ENCODE peak calls at places on chromosomes 2 and 18, in four cellular contexts. I is cardiac muscle cell, M is AG09319, A is heart right ventricle. Q is an unnamed sample.

GRCh38 chr2:27296466-27296865 is 11.8 kb downstream of the UCN start:
- DNase-seq in I (no peak), M (peak; percentile 5), A (no peak), Q (peak; percentile 30)

GRCh38 chr2:182406221-182406620 is 20.6 kb downstream of the PDE1A start:
- DNase-seq in I (no peak), M (no peak), A (no peak), Q (no peak)

GRCh38 chr18:48592540-48592939 is 53.7 kb downstream of the CTIF start:
- DNase-seq in I (no peak), M (no peak), A (no peak), Q (no peak)

GRCh38 chr2:167905668-167906067 is 341.7 kb downstream of the STK39 start:
- DNase-seq in I (no peak), M (no peak), A (no peak), Q (no peak)

GRCh38 chr2:135255208-135255607 is 203.1 kb downstream of the RAB3GAP1 start:
- DNase-seq in I (no peak), M (no peak), A (no peak), Q (no peak)

GRCh38 chr2:234363011-234363487 is 133.8 kb downstream of the ARL4C start:
- DNase-seq in I (no peak), M (no peak), A (no peak), Q (peak; percentile 60)

GRCh38 chr18:36519358-36519757 is 221.8 kb downstream of the FHOD3 start:
- DNase-seq in I (no peak), M (no peak), A (no peak), Q (no peak)

GRCh38 chr18:49021433-49022129 is 70.8 kb upstream of the SMAD7 start:
- DNase-seq in I (peak; percentile 41), M (no peak), A (peak; percentile 35), Q (peak; percentile 58)

GRCh38 chr2:37774976-37775907 is 103.8 kb upstream of the CDC42EP3 start:
- DNase-seq in I (no peak), M (no peak), A (no peak), Q (no peak)

GRCh38 chr2:52659536-52659935 is 1108.1 kb upstream of the CHAC2 start:
- DNase-seq in I (no peak), M (no peak), A (no peak), Q (no peak)

GRCh38 chr2:127105656-127106456 is 1.1 kb downstream of the BIN1 start:
- DNase-seq in I (peak; percentile 47), M (no peak), A (no peak), Q (peak; percentile 59)

GRCh38 chr2:120546865-120547390 is 188.7 kb upstream of the GLI2 start:
- DNase-seq in I (no peak), M (no peak), A (no peak), Q (no peak)
- TF ChIP-seq CTCF in I (no peak), M (no peak), A (no peak), Q (no peak)

DNA sequence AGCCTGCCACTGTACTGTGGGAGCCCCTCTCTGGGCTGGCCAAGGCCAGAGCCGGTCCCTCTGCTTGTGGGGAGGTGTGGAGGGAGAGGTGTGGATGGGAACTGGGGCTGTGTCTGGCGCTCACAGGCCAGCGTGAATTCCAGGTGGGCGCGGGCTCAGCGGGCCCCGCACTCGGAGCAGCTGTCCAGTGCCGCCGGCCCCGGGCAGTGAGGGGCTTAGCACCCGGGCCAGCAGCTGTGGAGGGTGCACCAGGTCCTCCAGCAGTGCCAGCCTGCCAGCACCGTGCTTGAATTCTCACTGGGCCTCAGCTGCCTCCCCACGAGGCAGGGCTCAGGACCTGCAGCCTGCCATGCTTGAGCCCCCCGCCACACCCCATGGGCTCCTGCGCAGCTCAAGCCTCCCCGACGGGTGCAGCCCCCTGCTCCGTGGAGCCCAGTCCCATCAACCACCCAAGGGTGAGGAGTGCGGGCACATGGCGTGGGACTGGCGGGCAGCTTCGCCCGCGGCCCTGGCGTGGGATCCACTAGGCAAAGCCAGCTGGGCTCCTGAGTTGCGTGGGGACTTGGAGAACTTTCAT is 69.5 kb upstream of the ABCA12 start:
- DNase-seq in I (no peak), M (no peak), A (no peak), Q (no peak)
- TF ChIP-seq CTCF in I (no peak), M (no peak), A (no peak), Q (no peak)

GRCh38 chr18:44323125-44323524 is 357.6 kb upstream of the SETBP1 start:
- DNase-seq in I (no peak), M (no peak), A (no peak), Q (no peak)

GRCh38 chr18:44324361-44324760 is 356.3 kb upstream of the SETBP1 start:
- DNase-seq in I (no peak), M (no peak), A (no peak), Q (no peak)

GRCh38 chr18:44321868-44322590 is 358.7 kb upstream of the SETBP1 start:
- DNase-seq in I (no peak), M (no peak), A (no peak), Q (no peak)

GRCh38 chr18:44320619-44321460 is 359.8 kb upstream of the SETBP1 start:
- DNase-seq in I (no peak), M (no peak), A (no peak), Q (no peak)

DNA sequence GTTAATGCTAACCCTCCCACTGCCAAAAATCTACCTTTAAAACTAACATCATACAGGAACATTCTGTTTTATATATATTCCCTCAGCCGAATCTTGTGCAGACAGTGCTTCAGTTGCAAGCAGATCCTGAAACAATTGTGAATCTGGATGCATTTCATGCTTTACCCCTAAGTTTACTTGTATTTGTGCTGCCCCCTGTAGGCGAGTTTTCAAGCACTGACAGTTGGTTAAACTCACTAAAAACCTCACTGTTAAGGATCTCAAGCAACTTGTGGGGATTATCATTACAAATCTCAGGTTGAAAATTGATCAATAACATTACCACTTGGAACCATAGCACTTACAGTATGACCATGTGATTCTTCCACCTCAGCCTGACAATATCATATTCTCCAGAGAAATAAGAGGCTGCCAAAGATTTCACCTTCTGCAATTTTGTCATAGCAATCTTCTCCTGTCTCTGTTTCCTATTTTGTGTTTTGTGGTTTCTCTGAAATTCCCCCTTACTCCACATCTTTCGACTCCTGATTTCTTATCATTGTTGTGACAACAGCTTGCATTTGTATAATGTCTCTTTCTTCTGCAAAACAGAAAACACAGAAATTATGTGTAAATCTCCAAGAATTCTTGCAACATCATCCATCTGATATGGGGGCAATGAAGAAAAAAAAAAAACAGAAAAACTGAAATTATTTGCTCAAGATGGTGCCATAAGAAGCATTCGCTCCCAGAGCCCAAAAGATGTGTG is 354.6 kb upstream of the SETBP1 start:
- DNase-seq in I (peak; percentile 80), M (peak; percentile 48), A (no peak), Q (peak; percentile 65)
- TF ChIP-seq CTCF in I (peak; percentile 69), M (peak; percentile 65), A (peak; percentile 44), Q (peak; percentile 70)

GRCh38 chr2:192940767-192941166 is 746.0 kb upstream of the TMEFF2 start:
- DNase-seq in I (peak; percentile 8), M (no peak), A (no peak), Q (no peak)
- TF ChIP-seq CTCF in I (no peak), M (no peak), A (no peak), Q (peak; percentile 11)

GRCh38 chr18:8400825-8401224 is 208.4 kb upstream of the RAB12 start:
- DNase-seq in I (no peak), M (no peak), A (no peak), Q (no peak)

GRCh38 chr18:8400193-8400752 is 209.0 kb upstream of the RAB12 start:
- DNase-seq in I (peak; percentile 25), M (no peak), A (no peak), Q (no peak)

GRCh38 chr18:8401606-8402005 is 207.6 kb upstream of the RAB12 start:
- DNase-seq in I (no peak), M (no peak), A (no peak), Q (no peak)

GRCh38 chr18:8403713-8404112 is 205.5 kb upstream of the RAB12 start:
- DNase-seq in I (no peak), M (no peak), A (no peak), Q (no peak)

GRCh38 chr18:8402237-8402636 is 207.0 kb upstream of the RAB12 start:
- DNase-seq in I (no peak), M (no peak), A (no peak), Q (no peak)
- TF ChIP-seq CTCF in I (no peak), M (no peak), A (no peak), Q (no peak)

GRCh38 chr18:55997156-55997561 is 409.2 kb upstream of the TCF4 start:
- DNase-seq in I (no peak), M (no peak), A (no peak), Q (peak; percentile 11)
- TF ChIP-seq CTCF in I (no peak), M (no peak), A (no peak), Q (no peak)

DNA sequence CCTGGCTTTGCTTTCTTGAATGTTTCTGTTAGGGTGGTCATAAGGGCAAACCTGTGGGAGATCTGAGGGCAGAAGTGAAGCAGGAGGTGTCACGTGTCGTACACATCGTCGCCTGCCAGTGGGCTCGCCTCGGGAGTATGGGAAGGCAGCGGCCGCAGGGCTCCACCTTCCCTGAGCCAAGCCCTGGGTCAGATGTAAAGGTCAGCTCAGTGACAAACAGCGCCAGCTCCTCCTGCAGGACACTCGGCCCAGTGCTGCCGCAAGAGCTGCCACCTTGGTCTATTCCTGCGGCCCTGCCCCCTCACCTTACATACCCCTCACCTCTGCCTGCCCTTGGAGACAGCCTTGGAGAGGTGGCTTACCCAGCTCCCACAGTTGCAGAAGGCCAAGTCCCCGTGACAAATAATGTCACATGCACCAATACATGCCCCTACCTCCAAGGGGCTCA is 64.2 kb downstream of the PSMG2 start:
- DNase-seq in I (peak; percentile 54), M (no peak), A (no peak), Q (no peak)
- TF ChIP-seq CTCF in I (no peak), M (no peak), A (no peak), Q (no peak)

DNA sequence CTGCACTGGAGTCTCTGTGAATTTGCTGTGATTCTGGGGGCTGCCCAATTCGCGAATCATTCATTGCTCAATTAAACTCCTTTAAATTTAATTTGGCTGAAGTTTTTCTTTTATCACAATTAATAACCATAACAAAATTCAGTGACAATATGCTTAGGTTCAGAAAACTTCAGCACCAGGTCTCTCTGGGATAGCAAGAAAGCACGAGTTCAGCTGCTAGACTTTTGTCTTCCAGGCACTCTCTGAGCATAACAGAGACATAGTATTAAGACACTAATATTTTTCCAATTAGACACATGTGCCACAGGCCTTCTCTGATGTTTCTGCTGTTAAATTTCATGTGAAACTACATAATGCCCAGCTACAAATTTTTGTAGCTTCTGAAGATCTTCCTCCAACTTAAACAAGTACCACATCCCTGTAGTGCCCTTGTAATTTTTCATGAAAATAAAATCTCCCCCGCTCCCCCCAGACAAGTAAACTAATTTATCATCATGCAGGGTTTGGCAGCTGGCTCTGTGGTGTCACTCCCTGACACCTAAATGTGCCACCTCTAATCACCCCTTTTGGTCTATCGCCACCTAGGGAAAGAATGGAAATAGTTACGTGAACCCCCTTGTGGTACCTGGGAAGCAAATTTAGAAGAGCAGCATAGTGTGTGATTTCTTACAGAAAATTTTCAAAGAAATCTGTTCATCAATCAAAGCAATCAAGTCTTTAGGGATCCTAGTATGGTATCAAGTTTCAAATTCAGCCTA is 94.1 kb downstream of the CSRNP3 start:
- DNase-seq in I (peak; percentile 32), M (no peak), A (no peak), Q (peak; percentile 59)
- TF ChIP-seq CTCF in I (peak; percentile 7), M (no peak), A (no peak), Q (peak; percentile 54)

GRCh38 chr2:211049321-211050018 is 493.1 kb downstream of the CPS1 start:
- DNase-seq in I (no peak), M (no peak), A (no peak), Q (no peak)

DNA sequence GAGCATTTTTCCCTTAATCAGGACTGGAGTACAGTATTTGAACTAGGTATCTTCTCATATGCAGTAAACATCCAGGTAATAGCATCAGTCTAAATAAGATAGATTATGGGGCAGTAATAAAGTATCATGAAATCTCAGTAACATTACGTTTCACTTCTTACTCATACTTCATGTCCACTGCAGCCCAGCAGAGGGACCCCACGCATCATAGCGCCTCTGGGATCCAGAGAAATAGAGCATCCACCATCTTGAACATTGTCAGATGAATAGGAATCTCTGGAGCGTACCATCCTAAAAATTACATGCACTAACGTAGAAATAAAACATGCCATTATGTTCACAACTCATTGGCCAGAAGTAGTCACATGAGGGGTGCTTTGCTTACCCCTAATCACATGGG is 499.0 kb downstream of the CPS1 start:
- DNase-seq in I (no peak), M (no peak), A (no peak), Q (peak; percentile 63)
- TF ChIP-seq CTCF in I (peak; percentile 17), M (no peak), A (no peak), Q (peak; percentile 61)